ENCODE peak calls at places on chromosomes 4 and X, in five cellular contexts. T, B, L, C and Q are unnamed samples. For H3K4me1 and H3K36me3, the result is how much of the 10 kb centered on the place peaks cover.

GRCh38 chr4:141154725-141155124 is 21.5 kb upstream of the RNF150 start:
- DNase-seq in T (no peak), B (no peak), L (no peak), C (no peak), Q (no peak)

GRCh38 chr4:3039706-3040366 is 34.5 kb downstream of the HTT-AS start:
- DNase-seq in T (no peak), B (no peak), L (no peak), C (no peak), Q (no peak)

GRCh38 chr4:28250646-28251045 is 1390.0 kb downstream of the STIM2 start:
- DNase-seq in T (no peak), B (no peak), L (no peak), C (no peak), Q (no peak)

GRCh38 chrX:1480082-1480785 is 27.5 kb upstream of the ASMTL start:
- DNase-seq in T (no peak), B (no peak), L (no peak), C (no peak), Q (no peak)

GRCh38 chr4:39067451-39067850 is 5.4 kb downstream of the KLHL5 start:
- DNase-seq in T (no peak), B (no peak), L (peak), C (no peak), Q (no peak)

GRCh38 chrX:16130707-16131106 is 7.3 kb downstream of the GRPR start:
- DNase-seq in T (no peak), B (no peak), L (no peak), C (no peak), Q (no peak)

GRCh38 chr4:38872620-38873019 is 5.0 kb downstream of the FAM114A1 start:
- DNase-seq in T (no peak), B (no peak), L (peak), C (no peak), Q (no peak)

GRCh38 chr4:80610845-80611244 is 275.3 kb downstream of the CFAP299 start:
- DNase-seq in T (no peak), B (no peak), L (peak), C (no peak), Q (no peak)

GRCh38 chrX:48737213-48737938 is 24.2 kb upstream of the GLOD5 start:
- DNase-seq in T (peak), B (peak), L (peak), C (peak), Q (peak)

GRCh38 chr4:73258668-73259551 is at the start of gene ANKRD17:
- DNase-seq in T (peak), B (peak), L (peak), C (peak), Q (peak)
- H3K4me1 ChIP-seq in T (under half), B (half or more), L (under half), C (under half), Q (under half)

DNA sequence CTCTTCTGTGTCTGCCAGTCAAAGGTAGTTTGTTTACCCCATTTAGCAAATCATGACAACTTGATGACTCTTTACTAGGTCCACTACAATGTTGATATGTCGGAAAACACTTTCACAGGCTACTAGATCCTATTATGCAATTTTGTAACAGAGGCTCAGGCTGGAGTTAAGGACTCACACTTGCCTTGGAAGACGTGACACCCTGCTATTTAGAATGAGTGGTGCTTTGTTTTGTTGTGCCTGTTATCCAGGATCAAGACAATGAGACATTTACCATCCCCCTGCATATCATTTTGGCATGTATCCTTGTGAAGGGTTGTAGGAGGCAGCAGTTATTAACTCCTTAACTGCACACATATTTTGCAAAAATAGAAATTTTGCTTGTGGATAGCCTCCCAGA is 263.7 kb downstream of the IL1RAPL1 start:
- DNase-seq in T (no peak), B (no peak), L (no peak), C (no peak), Q (no peak)
- H3K27ac ChIP-seq in T (no peak), B (no peak), L (no peak), C (no peak), Q (no peak)

GRCh38 chr4:17597517-17597916 is 16.9 kb upstream of the MED28 start:
- DNase-seq in T (no peak), B (no peak), L (no peak), C (no peak), Q (no peak)
- H3K36me3 ChIP-seq in T (half or more), B (half or more), L (under half), C (half or more), Q (under half)

GRCh38 chr4:118981171-118981838 is 92.7 kb downstream of the SYNPO2 start:
- DNase-seq in T (no peak), B (no peak), L (no peak), C (no peak), Q (no peak)

GRCh38 chr4:118983293-118983692 is 94.6 kb downstream of the SYNPO2 start:
- DNase-seq in T (no peak), B (no peak), L (no peak), C (no peak), Q (no peak)

GRCh38 chr4:118985170-118986000 is 96.7 kb downstream of the SYNPO2 start:
- DNase-seq in T (no peak), B (no peak), L (no peak), C (no peak), Q (no peak)

GRCh38 chr4:118979712-118980111 is 91.1 kb downstream of the SYNPO2 start:
- DNase-seq in T (no peak), B (no peak), L (no peak), C (no peak), Q (no peak)

DNA sequence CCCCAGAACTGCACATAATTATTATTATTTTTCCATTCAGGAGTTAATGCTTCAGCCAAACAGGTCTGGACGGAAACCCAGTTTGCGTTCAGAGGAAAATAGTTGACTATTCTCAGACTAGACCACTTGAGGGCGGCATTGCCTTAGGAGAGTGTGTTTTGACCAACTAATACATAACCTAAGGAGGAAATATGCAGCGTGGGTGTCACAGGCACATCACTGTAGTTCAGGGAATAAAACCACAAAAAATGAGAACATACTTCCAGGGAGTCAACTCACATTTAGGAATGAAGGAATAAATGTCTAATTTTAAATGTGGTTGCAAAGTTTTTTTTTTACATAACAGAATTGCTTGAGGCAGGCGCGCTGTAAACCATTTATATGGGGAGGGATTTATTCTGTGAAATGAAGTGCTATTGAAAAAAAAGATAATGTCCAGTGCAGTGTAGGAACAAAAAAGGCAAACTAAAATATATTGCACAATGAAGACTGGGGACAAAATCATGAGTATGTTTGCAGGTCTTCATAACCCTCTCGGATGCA is 93.3 kb downstream of the SYNPO2 start:
- DNase-seq in T (peak), B (no peak), L (peak), C (peak), Q (peak)
- H3K4me1 ChIP-seq in T (under half), B (half or more), L (under half), C (under half), Q (under half)

GRCh38 chr4:119035941-119036737 is 99.5 kb upstream of the MYOZ2 start:
- DNase-seq in T (no peak), B (no peak), L (no peak), C (no peak), Q (no peak)

GRCh38 chr4:119032921-119033685 is 102.5 kb upstream of the MYOZ2 start:
- DNase-seq in T (no peak), B (no peak), L (no peak), C (no peak), Q (no peak)

GRCh38 chr4:119031218-119031617 is 104.4 kb upstream of the MYOZ2 start:
- DNase-seq in T (no peak), B (no peak), L (no peak), C (no peak), Q (no peak)

GRCh38 chr4:119037709-119038463 is 97.7 kb upstream of the MYOZ2 start:
- DNase-seq in T (no peak), B (no peak), L (no peak), C (no peak), Q (no peak)

DNA sequence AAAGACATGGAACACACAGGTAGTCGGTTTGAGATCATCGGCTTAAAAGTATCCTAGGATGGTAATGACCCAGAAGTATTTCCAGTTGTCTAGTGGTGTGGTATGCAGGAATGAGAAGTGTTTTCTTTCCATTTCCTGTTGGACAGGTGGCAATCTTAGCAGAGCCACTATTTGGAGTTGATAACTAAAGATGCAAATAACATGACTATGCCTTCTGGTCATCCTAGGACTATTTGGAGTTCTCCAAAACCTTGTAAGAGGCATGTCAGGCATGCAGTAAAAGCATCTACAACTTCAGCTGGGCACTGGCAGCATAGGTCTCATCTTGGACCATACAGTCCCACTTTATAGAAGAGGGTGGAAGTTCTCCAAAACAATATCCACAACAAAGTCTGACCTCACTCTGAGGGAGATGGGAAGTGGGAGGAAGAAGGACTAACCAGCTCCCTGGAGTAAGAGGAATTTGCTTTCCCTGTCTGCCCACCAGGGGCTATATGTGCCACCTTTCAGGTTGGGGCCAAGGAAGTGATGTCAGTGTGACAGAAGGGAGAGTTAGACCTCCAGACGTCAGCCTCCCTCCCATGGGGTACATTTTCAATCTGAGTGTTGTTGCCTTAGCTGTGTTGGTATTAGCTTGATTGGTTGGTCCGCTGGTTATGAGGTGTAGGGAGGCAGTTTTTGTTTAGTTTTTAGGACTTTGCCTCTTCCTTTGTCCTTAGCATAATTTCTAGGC is 101.2 kb upstream of the MYOZ2 start:
- DNase-seq in T (no peak), B (no peak), L (no peak), C (no peak), Q (no peak)
- H3K27ac ChIP-seq in T (no peak), B (peak), L (peak), C (no peak), Q (peak)